ENCODE peak calls at places on chromosomes 3 and 15, in four cellular contexts. Q is HepG2, G is K562, E is GM12878. J is an unnamed sample.

GRCh38 chr3:134677196-134677986 is 26.6 kb upstream of the KY start:
- DNase-seq in E (no peak), Q (peak; percentile 23), G (peak; percentile 43), J (peak; percentile 80)

GRCh38 chr3:15205934-15206661 is at the start of gene CAPN7:
- DNase-seq in Q (peak; percentile 85), G (peak; percentile 97), E (peak; percentile 67), J (peak; percentile 80)

GRCh38 chr3:152209060-152209459 is 59.7 kb upstream of the MBNL1 start:
- DNase-seq in Q (peak; percentile 2), E (no peak), G (no peak), J (no peak)

GRCh38 chr3:184439096-184439495 is 59.2 kb downstream of the CHRD start:
- DNase-seq in G (no peak), Q (no peak), E (no peak), J (no peak)

GRCh38 chr15:101110681-101111569 is 140.9 kb downstream of the CHSY1 start:
- DNase-seq in Q (no peak), G (no peak), E (no peak), J (no peak)

GRCh38 chr3:46417841-46418611 is 11.0 kb downstream of the CCRL2 start:
- DNase-seq in Q (no peak), G (no peak), E (no peak), J (peak; percentile 19)

GRCh38 chr3:62587169-62587568 is 213.8 kb upstream of the FEZF2 start:
- DNase-seq in E (no peak), Q (no peak), G (no peak), J (no peak)

GRCh38 chr3:27880969-27881892 is 159.1 kb upstream of the EOMES start:
- DNase-seq in E (peak; percentile 11), Q (no peak), G (no peak), J (no peak)

GRCh38 chr15:73941449-73941848 is 15.2 kb downstream of the LOXL1 start:
- DNase-seq in G (no peak), E (no peak), Q (no peak), J (no peak)

GRCh38 chr3:56702487-56703315 is 19.6 kb upstream of the TASOR start:
- DNase-seq in E (no peak), G (peak; percentile 61), Q (peak; percentile 63), J (no peak)

GRCh38 chr3:73623996-73624362 is 762 bp downstream of the PDZRN3 start:
- DNase-seq in E (no peak), Q (no peak), G (no peak), J (peak; percentile 70)

GRCh38 chr3:127217594-127218456 is 24.9 kb downstream of the PRR23E start:
- DNase-seq in E (no peak), G (no peak), Q (no peak), J (no peak)

GRCh38 chr3:110059431-110059830 is 722.1 kb upstream of the DPPA4 start:
- DNase-seq in E (no peak), G (no peak), Q (no peak), J (no peak)

GRCh38 chr15:72487070-72487797 is 13.1 kb downstream of the ARIH1 start:
- DNase-seq in Q (no peak), E (no peak), G (no peak), J (no peak)

GRCh38 chr15:43998607-43999006 is 171.8 kb downstream of the WDR76 start:
- DNase-seq in Q (no peak), G (peak; percentile 4), E (no peak), J (no peak)

GRCh38 chr15:97234841-97235240 is 725.7 kb upstream of the ARRDC4 start:
- DNase-seq in E (no peak), G (no peak), Q (no peak), J (no peak)

GRCh38 chr15:48794697-48795134 is 16.2 kb downstream of the CEP152 start:
- DNase-seq in Q (no peak), G (no peak), E (peak; percentile 69), J (no peak)

GRCh38 chr3:9061634-9062033 is 98.4 kb upstream of the RAD18 start:
- DNase-seq in G (no peak), E (no peak), Q (no peak), J (no peak)

GRCh38 chr3:155428558-155428957 is 135.1 kb upstream of the STRIT1 start:
- DNase-seq in G (no peak), Q (no peak), E (no peak), J (no peak)

GRCh38 chr15:48427960-48428547 is 96.8 kb downstream of the DUT start:
- DNase-seq in Q (no peak), E (no peak), G (no peak), J (no peak)

GRCh38 chr3:45553469-45553974 is 41.0 kb upstream of the LIMD1 start:
- DNase-seq in Q (no peak), G (peak; percentile 47), E (no peak), J (no peak)

GRCh38 chr3:55206000-55206399 is 278.1 kb upstream of the LRTM1 start:
- DNase-seq in Q (no peak), E (no peak), G (no peak), J (no peak)

GRCh38 chr15:35690698-35691116 is 144.7 kb upstream of the DPH6 start:
- DNase-seq in Q (no peak), G (peak; percentile 40), E (no peak), J (no peak)

GRCh38 chr15:99197861-99198260 is 51.5 kb downstream of the TTC23 start:
- DNase-seq in G (no peak), E (no peak), Q (no peak), J (no peak)

GRCh38 chr15:31349233-31350141 is 22.9 kb downstream of the KLF13 start:
- DNase-seq in G (no peak), E (no peak), Q (no peak), J (no peak)

GRCh38 chr15:73957276-73957675 is 31.0 kb downstream of the LOXL1 start:
- DNase-seq in G (no peak), E (no peak), Q (no peak), J (no peak)

DNA sequence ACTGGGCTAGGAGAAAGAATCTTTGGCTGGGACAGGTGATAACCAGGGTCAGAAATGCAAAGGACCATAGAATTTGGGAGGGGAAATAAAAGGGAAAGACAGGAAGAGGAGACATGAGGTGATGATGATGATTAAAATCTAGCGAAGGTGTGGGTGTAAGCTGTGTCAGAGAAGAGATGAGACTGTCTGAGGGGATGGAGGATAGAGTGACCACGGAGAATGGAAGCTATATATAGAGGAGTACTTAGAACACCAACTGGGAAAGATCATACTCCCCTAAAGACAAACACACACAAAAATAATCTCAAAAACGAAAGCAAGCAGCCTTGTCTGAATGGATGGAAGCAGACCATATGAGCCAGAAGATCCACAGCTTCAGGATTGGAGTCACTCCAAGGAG is 115.1 kb upstream of the DAZL start:
- DNase-seq in E (no peak), Q (no peak), G (no peak), J (no peak)
- TF ChIP-seq SP1 in E (no peak), Q (no peak), G (no peak), J (no peak)

DNA sequence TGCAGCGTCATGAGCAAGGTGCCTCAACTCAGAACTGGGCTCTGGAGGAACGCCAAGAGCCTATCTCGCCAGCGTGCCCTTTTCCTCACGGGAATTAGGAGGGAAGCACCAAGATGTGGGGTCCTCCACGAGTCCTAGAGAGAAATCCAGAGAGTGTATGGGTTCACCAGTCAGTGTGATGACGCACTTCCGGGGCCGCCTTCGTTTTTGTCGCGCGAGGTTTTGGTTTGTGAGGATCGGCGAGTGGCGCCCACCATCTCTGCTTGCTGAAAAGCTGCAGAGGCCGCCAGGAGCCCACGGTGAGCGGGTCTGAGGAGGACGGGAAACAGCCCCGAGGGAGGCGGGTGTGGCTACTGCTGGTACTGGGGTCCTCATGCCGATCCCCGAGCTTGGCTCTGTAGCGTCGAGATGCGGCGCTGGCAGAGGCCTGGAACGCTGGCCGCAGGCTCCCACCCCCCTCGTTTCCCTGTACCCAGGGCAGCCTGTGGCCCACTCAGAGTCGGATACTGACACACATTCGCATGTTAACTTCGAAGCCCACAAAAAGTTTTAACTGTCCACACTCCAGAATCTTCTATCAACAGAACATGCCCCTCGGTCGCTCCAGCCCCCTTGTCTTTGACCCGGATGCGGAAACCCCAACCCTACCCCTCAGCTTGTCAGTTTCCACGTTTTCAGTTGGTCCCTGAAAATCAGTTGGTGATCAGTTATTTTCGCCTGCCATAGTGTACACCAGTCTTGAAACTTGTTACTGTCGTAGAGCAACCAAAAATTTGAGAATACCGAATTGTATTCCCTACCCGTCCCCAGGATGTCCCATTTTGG is 30.4 kb downstream of the ZNF662 start:
- DNase-seq in Q (no peak), E (no peak), G (peak; percentile 19), J (no peak)
- TF ChIP-seq NR2C2 in Q (no peak), E (no peak), G (peak; percentile 54), J (no peak)

DNA sequence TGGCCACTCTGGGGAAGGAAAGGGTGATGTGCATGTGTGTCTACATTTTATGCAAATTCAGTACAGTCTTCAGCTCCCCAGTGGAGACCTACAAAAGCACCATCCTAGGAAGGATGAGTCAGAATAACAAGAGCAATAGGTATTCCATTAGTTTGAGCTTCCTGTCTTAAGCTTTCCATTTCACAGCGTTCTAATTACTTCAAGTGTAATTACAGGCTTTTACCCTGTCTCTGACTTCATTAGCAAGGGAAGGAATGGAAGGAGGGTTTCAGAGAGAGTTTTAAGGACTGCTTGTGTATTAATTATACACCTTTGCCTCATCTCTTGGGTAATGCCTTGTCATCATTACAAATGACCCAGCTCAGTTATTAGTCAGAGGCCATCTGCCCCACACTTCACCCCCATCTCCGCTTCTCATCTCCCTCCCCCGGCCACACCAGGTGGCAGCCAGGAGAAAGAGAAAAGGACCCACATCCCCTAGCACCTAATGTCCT is 202.8 kb upstream of the MRPL3 start:
- DNase-seq in G (no peak), E (no peak), Q (no peak), J (no peak)
- TF ChIP-seq SP1 in G (no peak), E (no peak), Q (no peak), J (no peak)

DNA sequence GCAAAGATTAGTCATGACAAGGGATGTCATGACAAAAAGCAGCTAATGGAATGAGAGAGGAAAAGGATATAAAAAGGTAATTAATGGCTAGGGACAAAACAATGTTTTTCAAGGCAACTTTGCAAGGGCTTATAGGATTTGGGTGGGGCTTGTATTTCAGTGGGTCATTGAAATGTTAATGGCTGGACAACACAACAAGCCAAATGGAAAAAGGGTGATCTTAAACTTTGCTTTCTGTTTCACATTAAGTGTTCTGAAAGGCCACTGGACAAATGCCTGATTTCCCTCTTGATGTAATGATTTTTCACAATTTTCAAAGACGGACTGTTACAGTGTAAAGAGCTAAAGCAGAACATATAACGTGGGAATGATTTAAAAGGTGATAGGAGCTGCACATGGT is 345.0 kb downstream of the TUSC7 start:
- DNase-seq in G (no peak), Q (no peak), E (no peak), J (no peak)
- TF ChIP-seq NR2C2 in G (no peak), Q (no peak), E (no peak), J (no peak)

DNA sequence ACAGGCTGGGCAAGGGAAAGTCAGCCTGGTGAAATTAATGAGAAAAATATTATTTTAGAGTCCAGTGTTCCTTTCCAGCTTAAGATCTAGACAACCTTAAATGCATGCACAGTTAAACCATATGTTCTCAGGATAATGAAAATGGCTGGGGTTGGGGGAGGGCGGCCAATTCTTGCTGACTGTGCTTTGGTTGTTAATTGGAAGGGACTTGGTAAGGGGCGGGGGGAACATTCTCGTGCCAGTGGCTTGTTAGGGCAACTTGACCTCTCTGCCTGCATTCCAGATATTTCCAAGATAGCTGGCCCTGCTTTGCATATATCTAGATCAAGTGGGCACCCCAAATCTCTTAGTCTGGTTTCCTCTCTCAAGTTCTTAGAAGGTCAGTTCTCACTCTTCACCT is 112.5 kb downstream of the TOP2B start:
- DNase-seq in E (no peak), Q (no peak), G (no peak), J (no peak)
- TF ChIP-seq SP1 in E (no peak), Q (no peak), G (no peak), J (no peak)

GRCh38 chr3:195001961-195002861 is 268.7 kb downstream of the XXYLT1 start:
- DNase-seq in E (peak; percentile 4), Q (peak; percentile 65), G (peak; percentile 77), J (peak; percentile 68)
- TF ChIP-seq NR2C2 in E (no peak), Q (no peak), G (peak; percentile 15), J (no peak)

J was measured in WTC11.